ENCODE peak calls at places on chromosome X, in four cellular contexts. F, P, O and R are unnamed samples.

GRCh38 chrX:129227376-129227775 is 295.9 kb downstream of the SMARCA1 start:
- DNase-seq in F (no peak), O (no peak), P (no peak), R (no peak)

GRCh38 chrX:95903490-95903889 is 781.2 kb upstream of the DIAPH2 start:
- DNase-seq in O (no peak), F (no peak), P (no peak), R (no peak)

GRCh38 chrX:106170318-106170717 is 2.2 kb downstream of the PWWP3B start:
- DNase-seq in F (no peak), P (peak), O (no peak), R (no peak)

GRCh38 chrX:150566734-150567182 is 1.7 kb upstream of the MTM1 start:
- DNase-seq in P (no peak), F (no peak), O (no peak), R (no peak)

GRCh38 chrX:150575415-150575814 is 7.0 kb downstream of the MTM1 start:
- DNase-seq in P (peak), F (no peak), O (peak), R (no peak)

GRCh38 chrX:7108995-7109634 is 38.4 kb upstream of the STS start:
- DNase-seq in P (peak), O (no peak), F (no peak), R (no peak)

GRCh38 chrX:111262086-111262485 is 8.2 kb downstream of the CAPN6 start:
- DNase-seq in F (no peak), O (no peak), P (no peak), R (no peak)

GRCh38 chrX:108359811-108360602 is 78.2 kb downstream of the COL4A6 start:
- DNase-seq in P (peak), F (no peak), O (no peak), R (no peak)

GRCh38 chrX:151982217-151982616 is 7.7 kb upstream of the GABRE start:
- DNase-seq in P (peak), F (no peak), O (peak), R (peak)

GRCh38 chrX:54482839-54483593 is 13.0 kb downstream of the FGD1 start:
- DNase-seq in F (no peak), P (peak), O (no peak), R (no peak)

GRCh38 chrX:54473993-54474859 is 21.8 kb downstream of the FGD1 start:
- DNase-seq in F (no peak), P (no peak), O (peak), R (no peak)

GRCh38 chrX:50161143-50161542 is 39.7 kb downstream of the AKAP4 start:
- DNase-seq in O (no peak), P (no peak), F (no peak), R (no peak)

GRCh38 chrX:63754141-63754859 is 30.7 kb downstream of the ARHGEF9 start:
- DNase-seq in P (peak), F (no peak), O (no peak), R (no peak)

GRCh38 chrX:68286076-68286475 is 147.2 kb downstream of the OPHN1 start:
- DNase-seq in F (no peak), P (no peak), O (no peak), R (no peak)

GRCh38 chrX:56786889-56787733 is 58.1 kb downstream of the NBDY start:
- DNase-seq in F (no peak), P (no peak), O (no peak), R (no peak)

GRCh38 chrX:53312946-53313745 is 31.8 kb upstream of the IQSEC2 start:
- DNase-seq in P (peak), F (no peak), O (peak), R (no peak)

GRCh38 chrX:38336538-38337240 is 9.4 kb upstream of the RPGR start:
- DNase-seq in P (no peak), F (no peak), O (no peak), R (no peak)

GRCh38 chrX:38332505-38332904 is 5.2 kb upstream of the RPGR start:
- DNase-seq in F (no peak), P (no peak), O (no peak), R (no peak)

GRCh38 chrX:38335382-38335781 is 8.1 kb upstream of the RPGR start:
- DNase-seq in O (no peak), P (no peak), F (no peak), R (no peak)
- TF ChIP-seq CTCF in O (no peak), P (peak), F (no peak), R (peak)

DNA sequence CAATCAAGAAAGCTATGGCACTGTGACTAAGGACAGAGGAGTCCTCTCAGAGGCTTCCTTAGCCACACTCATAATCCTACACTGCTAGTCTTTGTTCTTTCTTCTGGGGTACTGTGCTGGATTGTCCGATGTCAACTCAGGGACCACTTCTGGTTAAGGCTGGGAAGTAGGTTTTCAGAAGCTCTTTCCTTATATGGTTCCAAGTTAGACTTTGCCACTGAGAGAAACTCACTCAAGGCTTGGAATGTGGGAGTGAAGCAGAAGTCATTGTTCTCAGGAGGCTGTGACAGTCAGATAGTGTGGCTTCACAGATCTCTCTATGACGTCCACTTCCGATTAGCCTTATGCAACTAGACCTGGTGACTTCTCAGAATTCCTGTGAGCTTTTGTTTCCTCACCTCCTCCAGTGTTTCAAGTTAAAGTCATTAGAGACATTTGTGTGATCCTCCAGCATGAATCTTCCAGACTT is 317.3 kb upstream of the F9 start:
- DNase-seq in P (no peak), F (no peak), O (no peak), R (no peak)
- H3K4me3 ChIP-seq in P (no peak), F (no peak), O (no peak), R (no peak)

DNA sequence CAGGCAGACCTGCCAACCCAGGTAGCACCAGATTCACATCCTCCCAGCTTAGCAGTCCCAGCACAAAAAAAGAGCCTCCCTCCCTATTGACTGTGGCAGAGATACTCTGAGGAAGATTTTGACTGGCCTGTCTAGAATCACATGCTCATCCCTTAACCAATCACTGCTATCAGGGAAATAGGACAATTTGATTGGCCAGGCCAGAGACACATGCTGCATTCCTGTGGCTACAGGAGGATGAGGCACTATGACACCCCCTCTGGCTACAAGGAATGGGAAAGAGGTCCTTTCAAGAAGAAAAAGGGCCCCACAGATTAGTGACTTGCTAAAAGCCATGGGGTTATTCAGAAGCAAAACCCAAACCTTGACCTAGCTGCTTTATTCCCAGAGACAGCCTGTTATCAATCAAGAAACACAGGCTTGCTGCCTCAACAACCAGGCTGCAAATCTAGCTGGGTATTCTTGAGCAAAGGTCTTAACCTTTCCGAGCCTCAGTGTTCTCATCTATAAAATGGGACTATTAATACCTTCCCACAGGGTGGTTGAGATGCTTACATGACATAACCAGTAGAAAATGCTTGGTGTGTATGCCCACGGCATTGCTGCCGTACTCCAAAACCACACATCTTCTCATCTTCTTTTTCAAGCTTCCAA is 147.6 kb downstream of the BCOR start:
- DNase-seq in F (no peak), P (no peak), O (no peak), R (no peak)
- TF ChIP-seq CTCF in F (no peak), P (no peak), O (no peak), R (no peak)

DNA sequence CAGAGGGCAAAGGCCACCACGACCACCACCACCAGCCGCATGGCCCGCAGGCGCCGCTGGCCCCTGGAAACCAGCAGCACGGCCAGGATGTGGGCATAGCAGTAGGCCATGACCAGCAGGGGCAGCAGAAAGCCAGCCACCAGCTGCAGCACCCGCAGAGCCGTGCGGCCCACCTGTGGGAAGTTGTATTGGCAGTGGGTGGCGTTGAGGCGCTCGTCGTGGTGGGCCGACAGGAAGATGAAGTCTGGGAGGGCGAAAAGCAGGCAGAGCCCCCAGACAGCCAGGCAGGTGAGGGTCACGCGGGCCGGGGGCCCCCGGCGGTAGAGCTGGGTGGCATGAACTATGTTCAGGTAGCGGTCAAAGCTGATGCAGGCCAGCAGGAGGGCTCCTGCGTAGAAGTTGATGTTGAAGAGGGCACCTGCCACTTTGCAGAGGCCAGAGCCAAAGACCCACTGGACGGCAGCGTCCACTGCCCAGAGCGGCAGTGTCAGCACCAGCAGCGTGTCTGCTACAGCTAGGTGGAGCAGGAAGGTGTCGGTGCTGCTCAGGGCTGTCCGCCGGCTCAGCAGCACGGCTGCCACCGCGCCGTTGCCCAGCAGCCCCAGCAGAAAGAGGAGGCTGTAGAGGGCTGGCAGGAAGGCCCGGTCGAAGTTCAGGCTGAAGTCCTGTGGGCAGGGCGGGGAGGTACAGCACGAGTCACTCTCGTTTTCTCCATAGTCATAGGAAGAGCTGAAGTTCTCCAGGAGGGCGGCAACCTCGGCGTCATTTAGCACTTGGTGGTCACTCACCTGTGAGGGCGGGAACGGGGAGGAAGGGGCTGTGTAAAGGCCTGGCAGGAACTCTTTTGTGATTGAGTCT is 1.4 kb downstream of the CXCR3 start:
- DNase-seq in O (no peak), F (no peak), P (no peak), R (no peak)
- H3K4me3 ChIP-seq in O (no peak), F (peak), P (no peak), R (no peak)

GRCh38 chrX:124211312-124211942 is 121.0 kb upstream of the TEX13D start:
- DNase-seq in O (no peak), F (no peak), P (peak), R (no peak)
- TF ChIP-seq CTCF in O (peak), F (peak), P (peak), R (peak)

GRCh38 chrX:38473715-38474114 is 87.6 kb upstream of the TSPAN7 start:
- DNase-seq in O (no peak), P (no peak), F (no peak), R (no peak)
- H3K4me3 ChIP-seq in O (no peak), P (no peak), F (no peak), R (no peak)